ENCODE peak calls at places on chromosomes 1 and 21, in seven cellular contexts. P is brain microvascular endothelial cell, W is fibroblast of lung, Y is heart right ventricle, M is AG04450, A is mucosa of descending colon, H is fibroblast of mammary gland. E is an unnamed sample.

GRCh38 chr21:36728371-36729111 is 29.6 kb downstream of the SIM2 start:
- DNase-seq in Y (no peak), M (no peak), H (no peak), W (no peak), P (no peak), A (no peak), E (no peak)

GRCh38 chr1:163035791-163036249 is 33.3 kb upstream of the RGS4 start:
- DNase-seq in M (peak), Y (no peak), P (peak), A (no peak), W (peak), H (peak), E (peak)

GRCh38 chr1:36512842-36513241 is 30.1 kb upstream of the CSF3R start:
- DNase-seq in P (no peak), H (no peak), Y (no peak), W (no peak), A (no peak), M (no peak), E (no peak)

GRCh38 chr1:24104854-24105253 is 7.1 kb downstream of the MYOM3 start:
- DNase-seq in M (no peak), W (no peak), Y (no peak), A (no peak), P (no peak), H (no peak), E (no peak)

GRCh38 chr21:39611547-39612190 is 1.1 kb upstream of the B3GALT5 start:
- DNase-seq in A (no peak), P (no peak), M (no peak), H (no peak), Y (no peak), W (peak), E (no peak)

GRCh38 chr1:13666317-13666716 is 33.7 kb upstream of the PRDM2 start:
- DNase-seq in P (no peak), Y (no peak), M (no peak), W (no peak), A (no peak), H (no peak), E (no peak)

GRCh38 chr1:90879281-90879680 is 142.6 kb downstream of the ZNF644 start:
- DNase-seq in Y (no peak), W (peak), H (peak), A (no peak), M (no peak), P (no peak), E (no peak)

GRCh38 chr1:178262101-178262500 is 168.2 kb downstream of the RASAL2 start:
- DNase-seq in M (peak), A (no peak), W (peak), Y (no peak), H (peak), P (peak), E (no peak)

GRCh38 chr1:179178135-179178630 is 51.3 kb downstream of the ABL2 start:
- DNase-seq in H (no peak), W (peak), P (no peak), A (no peak), M (no peak), Y (no peak), E (no peak)

DNA sequence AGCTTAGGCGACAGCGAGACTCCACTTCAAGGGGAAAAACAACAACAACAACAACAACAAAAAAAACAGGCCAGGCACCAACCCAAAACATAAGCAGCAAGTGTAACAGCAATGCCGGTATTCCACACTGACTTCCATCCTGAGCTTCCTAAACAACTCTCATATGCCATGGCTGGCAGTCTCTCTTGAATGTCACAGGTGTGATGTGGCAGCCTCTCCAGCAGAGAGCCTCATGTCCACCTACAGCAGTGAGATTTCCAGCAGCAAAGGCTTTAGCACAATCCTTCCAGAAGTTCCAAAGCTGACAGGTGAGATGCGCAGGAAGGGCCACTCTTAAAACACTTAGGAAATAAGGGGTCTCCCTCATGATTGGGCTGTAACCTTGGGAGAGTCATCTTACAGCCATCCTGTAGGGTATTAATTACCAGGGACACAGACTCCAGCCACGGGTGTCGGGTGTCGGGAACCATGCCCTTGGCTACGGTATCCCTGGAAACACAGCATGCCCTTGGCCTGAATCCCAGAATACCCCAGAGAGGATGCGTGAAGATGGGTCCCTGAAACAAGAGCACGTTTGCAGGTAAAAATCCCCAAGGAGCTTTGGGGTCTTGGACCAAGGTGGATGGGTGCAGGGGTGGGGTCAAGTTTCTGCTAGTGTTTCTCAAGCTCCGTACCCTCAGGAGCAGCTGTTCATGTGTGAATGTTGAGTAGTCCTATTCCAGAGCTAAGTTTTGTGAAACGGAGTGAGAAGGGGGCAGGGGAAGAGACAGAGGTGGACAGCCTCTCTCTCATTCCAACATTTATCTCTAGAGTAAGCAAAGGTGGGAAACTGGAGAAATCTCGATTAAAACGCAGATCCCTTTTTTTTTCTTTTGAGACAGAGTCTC is 31.4 kb downstream of the CLSTN1 start:
- DNase-seq in A (no peak), Y (no peak), W (peak), H (peak), M (no peak), P (no peak), E (no peak)
- TF ChIP-seq CTCF in A (no peak), Y (no peak), W (no peak), H (no peak), M (no peak), P (no peak), E (no peak)

GRCh38 chr21:10641107-10641506 is 119.7 kb downstream of the TPTE start:
- DNase-seq in A (no peak), H (no peak), W (no peak), P (no peak), M (no peak), Y (no peak), E (no peak)
- H3K4me3 ChIP-seq in A (no peak), H (no peak), W (no peak), P (no peak), M (no peak), Y (no peak), E (no peak)

GRCh38 chr21:25790122-25790951 is 55.6 kb downstream of the GABPA start:
- DNase-seq in A (peak), Y (no peak), H (peak), W (peak), P (peak), M (no peak), E (peak)
- TF ChIP-seq CTCF in A (no peak), Y (peak), H (peak), W (peak), P (peak), M (peak), E (peak)

GRCh38 chr1:209775634-209776033 is 8.7 kb downstream of the C1orf74 start:
- DNase-seq in Y (no peak), H (no peak), P (no peak), A (no peak), W (no peak), M (no peak), E (no peak)

GRCh38 chr1:209777587-209777986 is 6.8 kb downstream of the C1orf74 start:
- DNase-seq in H (no peak), Y (no peak), M (no peak), W (no peak), P (no peak), A (no peak), E (no peak)

GRCh38 chr1:209770636-209771415 is 13.5 kb downstream of the C1orf74 start:
- DNase-seq in Y (no peak), W (no peak), M (no peak), A (no peak), H (no peak), P (no peak), E (no peak)

GRCh38 chr1:209772116-209772515 is 12.2 kb downstream of the C1orf74 start:
- DNase-seq in Y (no peak), H (no peak), M (no peak), A (no peak), P (no peak), W (no peak), E (no peak)

DNA sequence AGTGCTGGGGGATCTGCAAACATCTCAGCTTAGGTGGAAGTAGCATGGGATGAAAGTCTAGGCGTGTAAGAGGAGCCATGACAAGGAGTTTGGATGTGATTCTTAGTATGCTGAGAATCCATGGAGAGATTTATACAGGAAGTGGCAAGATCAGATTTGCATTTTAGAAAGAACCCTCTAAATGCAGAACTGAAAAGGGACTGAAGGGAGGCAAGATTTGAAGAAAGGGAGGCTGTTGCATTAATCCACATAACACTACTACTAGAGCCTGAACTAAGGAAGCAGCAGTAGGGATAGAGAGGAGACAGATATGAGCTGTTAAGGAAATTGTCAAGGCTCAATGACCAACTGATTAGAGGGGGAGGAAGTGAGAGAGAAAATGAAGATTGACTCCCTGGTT is 9.8 kb downstream of the C1orf74 start:
- DNase-seq in H (no peak), P (no peak), A (no peak), M (no peak), W (no peak), Y (no peak), E (no peak)
- H3K4me3 ChIP-seq in H (no peak), P (no peak), A (no peak), M (no peak), W (no peak), Y (no peak), E (no peak)

GRCh38 chr1:31669786-31670582 is 25.3 kb upstream of the PEF1 start:
- DNase-seq in Y (peak), A (peak), W (peak), P (peak), H (peak), M (no peak), E (no peak)
- TF ChIP-seq CTCF in Y (peak), A (no peak), W (no peak), P (peak), H (no peak), M (peak), E (no peak)

DNA sequence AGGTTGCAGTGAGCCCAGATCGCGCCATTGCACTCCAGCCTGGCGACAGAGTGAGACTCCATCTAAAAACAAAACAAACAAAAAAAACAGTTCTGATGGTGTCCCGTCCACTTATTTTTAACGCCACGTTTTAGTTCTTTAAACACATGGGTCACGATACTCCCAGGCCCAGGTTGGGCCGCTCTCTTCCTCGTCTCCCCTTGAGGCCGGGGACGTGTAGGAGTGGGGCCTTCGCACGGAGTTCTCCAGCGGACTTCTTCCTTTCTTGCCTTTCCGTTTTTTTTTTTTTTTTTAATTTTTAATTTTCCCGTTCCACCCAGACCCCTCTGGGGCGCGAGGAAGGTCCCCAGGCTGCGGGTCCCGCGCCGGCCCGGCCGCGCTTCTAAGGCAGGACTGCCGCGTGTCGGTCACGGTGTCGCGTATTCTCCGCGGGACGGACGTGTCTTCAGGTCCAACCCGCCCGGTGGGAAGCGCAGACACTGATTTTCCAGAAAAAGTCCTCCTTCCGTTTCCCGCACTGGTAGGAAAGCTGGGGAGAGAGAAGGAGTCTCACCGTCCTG is 47.5 kb upstream of the SLC19A1 start:
- DNase-seq in Y (no peak), W (no peak), P (no peak), H (no peak), M (no peak), A (no peak), E (no peak)
- H3K4me3 ChIP-seq in Y (peak), W (peak), P (peak), H (peak), M (peak), A (no peak), E (no peak)

GRCh38 chr1:84885469-84885868 is 7.5 kb downstream of the LPAR3 start:
- DNase-seq in A (no peak), P (no peak), Y (no peak), H (no peak), M (no peak), W (no peak), E (no peak)

GRCh38 chr1:84883286-84883685 is 9.7 kb downstream of the LPAR3 start:
- DNase-seq in H (peak), M (peak), A (no peak), P (no peak), W (no peak), Y (no peak), E (no peak)

GRCh38 chr1:84887261-84887934 is 5.6 kb downstream of the LPAR3 start:
- DNase-seq in W (no peak), H (peak), P (no peak), Y (no peak), A (no peak), M (peak), E (peak)

GRCh38 chr1:84888753-84889152 is 4.3 kb downstream of the LPAR3 start:
- DNase-seq in W (no peak), P (no peak), H (no peak), M (no peak), Y (no peak), A (no peak), E (no peak)

GRCh38 chr1:84884671-84885389 is 8.2 kb downstream of the LPAR3 start:
- DNase-seq in M (no peak), A (no peak), P (no peak), Y (no peak), W (no peak), H (peak), E (no peak)
- TF ChIP-seq CTCF in M (peak), A (no peak), P (no peak), Y (no peak), W (no peak), H (peak), E (no peak)

E was measured in AG09309.